ENCODE peak calls at places on chromosomes 7 and 10, in seven cellular contexts. N is upper lobe of left lung, G is IMR-90, W is body of pancreas, K is H1, Y is endothelial cell of umbilical vein, U is right lobe of liver. R is an unnamed sample.

GRCh38 chr10:70656489-70656888 is 15.8 kb upstream of the ADAMTS14 start:
- DNase-seq in G (peak; percentile 98), Y (peak; percentile 6), W (peak; percentile 55), U (no peak), K (no peak), N (no peak), R (no peak)

GRCh38 chr10:110252148-110252547 is 44.7 kb downstream of the MXI1 start:
- DNase-seq in N (no peak), W (no peak), Y (no peak), G (no peak), K (no peak), U (no peak), R (no peak)

GRCh38 chr7:72603073-72603472 is 190.9 kb upstream of the CALN1 start:
- DNase-seq in W (no peak), Y (no peak), U (no peak), K (no peak), G (no peak), N (no peak), R (no peak)

GRCh38 chr7:37194943-37195342 is 253.7 kb downstream of the ELMO1 start:
- DNase-seq in U (no peak), K (no peak), Y (no peak), W (no peak), G (no peak), N (no peak), R (no peak)

GRCh38 chr10:119441921-119442757 is 100.4 kb downstream of the RGS10 start:
- DNase-seq in U (no peak), W (no peak), Y (no peak), N (peak; percentile 80), G (no peak), K (no peak), R (no peak)

GRCh38 chr7:119988401-119988800 is 284.6 kb upstream of the KCND2 start:
- DNase-seq in K (no peak), N (no peak), G (no peak), Y (no peak), W (no peak), U (no peak), R (no peak)

GRCh38 chr10:97861351-97861750 is 11.7 kb downstream of the GOLGA7B start:
- DNase-seq in Y (no peak), N (no peak), U (no peak), G (peak; percentile 44), K (no peak), W (peak; percentile 38), R (peak; percentile 51)

GRCh38 chr7:28483868-28484267 is 71.5 kb downstream of the CREB5 start:
- DNase-seq in Y (no peak), N (no peak), U (no peak), K (no peak), G (peak; percentile 51), W (no peak), R (no peak)

GRCh38 chr10:79582096-79582495 is 21.9 kb upstream of the SFTPA2 start:
- DNase-seq in K (no peak), N (no peak), Y (no peak), U (no peak), G (no peak), W (no peak), R (no peak)

GRCh38 chr7:141369422-141369821 is 181.8 kb upstream of the AGK start:
- DNase-seq in N (no peak), U (peak; percentile 74), K (no peak), W (peak; percentile 8), G (no peak), Y (peak; percentile 21), R (peak; percentile 11)

GRCh38 chr7:157309990-157310668 is 26.7 kb upstream of the DNAJB6 start:
- DNase-seq in N (no peak), Y (peak; percentile 28), K (peak; percentile 94), W (peak; percentile 12), G (peak; percentile 96), U (no peak), R (no peak)

GRCh38 chr7:137996386-137996851 is 5.5 kb downstream of the CREB3L2 start:
- DNase-seq in U (no peak), W (peak; percentile 38), N (no peak), G (peak; percentile 68), K (no peak), Y (peak; percentile 93), R (no peak)

GRCh38 chr7:107982463-107982862 is 20.5 kb downstream of the LAMB1 start:
- DNase-seq in U (no peak), G (no peak), N (no peak), W (no peak), Y (no peak), K (no peak), R (no peak)

GRCh38 chr10:94235470-94235869 is 127.3 kb downstream of the NOC3L start:
- DNase-seq in W (no peak), K (no peak), G (no peak), U (no peak), Y (no peak), N (no peak), R (no peak)

GRCh38 chr7:34825221-34825620 is 167.2 kb downstream of the NPSR1 start:
- DNase-seq in W (no peak), N (no peak), K (no peak), Y (no peak), U (no peak), G (no peak), R (no peak)

GRCh38 chr10:89342219-89342966 is 14.6 kb downstream of the IFIT3 start:
- DNase-seq in N (no peak), W (no peak), Y (peak; percentile 90), K (no peak), U (no peak), G (peak; percentile 84), R (peak; percentile 94)
- TF ChIP-seq POLR2A in N (no peak), W (no peak), Y (no peak), K (no peak), U (no peak), G (no peak), R (no peak)

DNA sequence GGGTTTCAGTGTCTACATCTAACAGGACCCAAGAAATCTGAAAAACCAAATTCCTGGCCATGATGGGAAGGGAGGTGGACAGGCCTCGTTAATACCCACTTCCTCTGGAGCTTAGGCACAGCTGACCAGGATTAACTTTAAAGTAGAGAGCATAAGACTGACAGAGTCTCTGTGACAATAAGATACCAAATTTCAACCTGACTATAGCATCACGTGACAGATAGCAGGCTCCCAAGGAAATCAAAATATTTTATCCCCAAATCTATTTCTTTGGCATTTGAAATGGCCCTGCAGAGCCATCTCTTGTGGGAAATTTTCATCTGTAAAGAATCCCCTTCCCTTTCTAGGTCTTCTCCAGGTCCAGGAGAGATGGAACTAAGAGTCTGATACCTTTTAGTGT is 258.3 kb downstream of the TCERG1L start:
- DNase-seq in Y (no peak), N (no peak), K (no peak), G (no peak), U (no peak), W (no peak), R (no peak)
- H3K4me1 ChIP-seq in Y (no peaks in the 10 kb centered on the region), N (no peaks in the 10 kb centered on the region), K (peaks cover 9% of the 10 kb centered on the region), G (no peaks in the 10 kb centered on the region), U (no peaks in the 10 kb centered on the region), W (no peaks in the 10 kb centered on the region), R (no peaks in the 10 kb centered on the region)

GRCh38 chr10:17633353-17633752 is 10.6 kb upstream of the STAM start:
- DNase-seq in N (no peak), K (no peak), G (no peak), W (no peak), Y (no peak), U (no peak), R (no peak)
- TF ChIP-seq POLR2A in N (no peak), K (no peak), G (no peak), W (no peak), Y (no peak), U (no peak), R (no peak)

DNA sequence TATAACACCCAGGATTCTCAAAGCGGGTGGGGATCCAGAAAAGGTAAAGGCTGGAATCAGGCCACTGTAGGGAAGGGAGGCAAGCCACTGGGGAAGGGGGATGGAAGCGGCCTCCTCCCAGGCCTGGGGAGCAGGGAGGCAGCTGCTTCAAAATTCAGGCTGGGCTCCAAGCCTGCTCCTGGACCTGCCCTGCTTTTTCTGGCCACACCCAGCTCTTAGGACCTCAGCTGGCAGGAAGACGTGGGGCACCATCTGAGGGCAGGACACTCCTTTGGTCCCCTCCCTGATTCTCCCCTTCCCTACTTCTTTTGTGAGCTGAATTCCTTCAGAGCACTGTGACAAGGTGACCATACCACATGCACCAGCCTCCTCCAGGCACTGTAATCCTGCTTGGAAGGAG is 4.6 kb upstream of the LBX1 start:
- DNase-seq in N (no peak), K (no peak), Y (no peak), W (no peak), G (no peak), U (no peak), R (no peak)
- H3K4me1 ChIP-seq in N (peaks cover 36% of the 10 kb centered on the region), K (peaks cover 31% of the 10 kb centered on the region), Y (peaks cover 2% of the 10 kb centered on the region), W (peaks cover 29% of the 10 kb centered on the region), G (peaks cover 5% of the 10 kb centered on the region), U (no peaks in the 10 kb centered on the region), R (peaks cover 13% of the 10 kb centered on the region)

DNA sequence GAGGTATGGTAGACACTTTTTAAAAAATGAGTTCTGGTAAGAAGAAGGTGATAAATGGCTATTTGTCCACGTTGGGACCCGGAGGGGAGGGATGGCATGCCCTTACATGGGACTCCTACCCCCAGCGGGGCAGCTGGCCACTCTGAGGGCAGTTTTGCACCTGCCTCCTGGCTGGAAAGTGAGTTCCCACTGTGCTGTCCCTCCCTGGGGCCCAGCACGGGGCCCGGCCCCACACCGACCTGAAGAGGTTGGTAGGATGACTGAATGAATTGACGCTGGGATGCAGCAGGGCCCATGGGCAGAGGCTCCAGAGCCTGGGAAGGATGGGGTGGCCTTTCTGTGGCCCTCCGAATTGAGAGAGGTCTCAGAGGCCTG is 592 bp upstream of the AEBP1 start:
- DNase-seq in G (no peak), U (no peak), W (no peak), K (no peak), Y (no peak), N (no peak), R (no peak)
- TF ChIP-seq POLR2A in G (no peak), U (no peak), W (no peak), K (no peak), Y (no peak), N (no peak), R (no peak)

DNA sequence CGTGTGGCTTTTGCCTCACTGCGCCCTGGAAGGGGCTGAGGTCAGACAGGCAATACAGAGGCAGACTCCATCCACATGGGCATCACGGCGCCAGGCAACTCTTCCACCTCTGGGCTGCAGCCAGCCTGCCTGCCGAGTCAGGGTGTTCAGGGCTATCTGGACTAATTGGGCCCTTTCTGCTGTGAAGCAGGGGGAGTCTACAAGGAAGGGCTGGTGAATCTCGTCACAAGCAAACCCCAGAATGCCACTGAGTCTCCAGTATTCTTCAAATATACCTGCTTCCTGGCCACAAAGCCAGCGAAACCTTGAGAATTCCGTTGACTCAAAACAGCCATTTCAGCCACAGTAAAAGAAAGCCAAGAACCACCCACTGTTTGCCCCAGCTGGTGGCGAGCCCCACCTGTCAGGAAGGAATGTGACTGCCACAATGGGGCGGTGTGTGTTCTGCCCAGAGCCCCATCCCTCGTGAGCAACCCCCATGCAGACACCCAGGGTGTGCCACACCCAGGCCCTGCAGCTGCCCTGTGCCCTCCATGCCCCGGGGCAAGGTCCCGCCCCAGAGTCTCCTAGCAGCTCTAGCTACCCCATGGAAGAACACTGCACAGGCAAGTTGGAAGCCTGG is 117.3 kb downstream of the FAM53B start:
- DNase-seq in Y (no peak), U (no peak), W (no peak), G (no peak), K (no peak), N (peak; percentile 64), R (no peak)
- H3K4me1 ChIP-seq in Y (peaks cover 2% of the 10 kb centered on the region), U (no peaks in the 10 kb centered on the region), W (peaks cover 27% of the 10 kb centered on the region), G (no peaks in the 10 kb centered on the region), K (peaks cover 15% of the 10 kb centered on the region), N (peaks cover 62% of the 10 kb centered on the region), R (peaks cover 14% of the 10 kb centered on the region)

GRCh38 chr7:7542251-7542835 is 6.7 kb upstream of the COL28A1 start:
- DNase-seq in Y (no peak), G (no peak), K (no peak), N (no peak), W (no peak), U (no peak), R (no peak)
- TF ChIP-seq POLR2A in Y (no peak), G (no peak), K (no peak), N (no peak), W (no peak), U (no peak), R (no peak)

R was measured in adrenal gland.